ENCODE peak calls at places on chromosome 10, in four cellular contexts. R is breast epithelium, V is HCT116, I is stomach. L is an unnamed sample.

GRCh38 chr10:55668326-55668922 is 692.6 kb downstream of the ZWINT start:
- DNase-seq in R (no peak), V (no peak), I (no peak), L (no peak)

GRCh38 chr10:95363303-95363912 is 72.6 kb upstream of the PDLIM1 start:
- DNase-seq in R (no peak), V (peak), I (peak), L (peak)

GRCh38 chr10:47053399-47053798 is 142.2 kb downstream of the PTPN20 start:
- DNase-seq in R (no peak), V (no peak), I (peak), L (no peak)

GRCh38 chr10:84176836-84177474 is 3.4 kb downstream of the GPR15LG start:
- DNase-seq in R (no peak), V (no peak), I (no peak), L (no peak)

GRCh38 chr10:29590598-29591415 is 44.0 kb downstream of the SVIL start:
- DNase-seq in R (no peak), V (peak), I (no peak), L (no peak)

GRCh38 chr10:33566426-33566825 is 232.0 kb upstream of the NRP1 start:
- DNase-seq in R (no peak), V (no peak), I (no peak), L (no peak)

GRCh38 chr10:93566435-93567276 is at the start of gene FFAR4:
- DNase-seq in R (peak), V (no peak), I (peak), L (peak)

GRCh38 chr10:24556746-24557742 is 166.6 kb downstream of the ARHGAP21 start:
- DNase-seq in R (no peak), V (peak), I (no peak), L (peak)

GRCh38 chr10:29117781-29118180 is 171.1 kb upstream of the LYZL1 start:
- DNase-seq in R (no peak), V (no peak), I (no peak), L (no peak)

GRCh38 chr10:22599048-22599561 is 115.3 kb downstream of the PIP4K2A start:
- DNase-seq in R (no peak), V (no peak), I (no peak), L (no peak)

GRCh38 chr10:73863039-73863817 is 11.1 kb downstream of the CAMK2G start:
- DNase-seq in R (no peak), V (no peak), I (no peak), L (no peak)

GRCh38 chr10:79112898-79113431 is 44.2 kb downstream of the ZMIZ1 start:
- DNase-seq in R (peak), V (no peak), I (no peak), L (no peak)

GRCh38 chr10:73339436-73339835 is 19.2 kb downstream of the CFAP70 start:
- DNase-seq in R (no peak), V (no peak), I (no peak), L (no peak)

GRCh38 chr10:3786295-3786981 is 1.4 kb upstream of the KLF6 start:
- DNase-seq in R (peak), V (peak), I (no peak), L (peak)

GRCh38 chr10:3785251-3785848 is 341 bp upstream of the KLF6 start:
- DNase-seq in R (peak), V (peak), I (peak), L (peak)

GRCh38 chr10:3784510-3785250 is at the start of gene KLF6:
- DNase-seq in R (no peak), V (no peak), I (peak), L (peak)

GRCh38 chr10:3787001-3787400 is 2.0 kb upstream of the KLF6 start:
- DNase-seq in R (no peak), V (no peak), I (no peak), L (no peak)

GRCh38 chr10:3785849-3786290 is 861 bp upstream of the KLF6 start:
- DNase-seq in R (no peak), V (no peak), I (no peak), L (peak)
- TF ChIP-seq POLR2AphosphoS5 in R (peak), V (no peak), I (peak), L (no peak)

GRCh38 chr10:2895616-2896196 is 171.6 kb upstream of the PFKP start:
- DNase-seq in R (no peak), V (no peak), I (no peak), L (no peak)

GRCh38 chr10:2891770-2892124 is 175.6 kb upstream of the PFKP start:
- DNase-seq in R (no peak), V (no peak), I (no peak), L (no peak)

GRCh38 chr10:2893446-2893845 is 173.9 kb upstream of the PFKP start:
- DNase-seq in R (no peak), V (no peak), I (no peak), L (no peak)

GRCh38 chr10:2891073-2891769 is 176.1 kb upstream of the PFKP start:
- DNase-seq in R (no peak), V (no peak), I (no peak), L (no peak)

DNA sequence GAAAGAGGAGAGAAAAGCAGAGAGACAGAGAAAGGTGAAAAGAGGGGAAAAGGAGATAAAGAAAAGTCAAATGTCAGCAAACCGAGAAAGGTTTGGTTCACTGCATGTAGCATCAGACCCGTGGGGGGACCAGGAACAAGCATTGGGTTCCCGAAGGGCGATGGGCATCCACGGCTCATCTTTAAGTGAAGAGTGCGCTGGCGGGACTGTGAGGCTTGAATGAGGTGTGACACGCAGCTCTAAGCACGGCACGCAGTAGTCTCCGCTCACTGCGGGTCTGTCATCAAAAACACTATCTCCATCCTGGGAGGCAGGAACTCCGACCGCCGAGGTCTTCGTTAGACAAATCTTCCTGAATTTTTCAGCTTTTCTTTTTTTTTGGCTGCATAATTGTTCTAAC is 173.4 kb upstream of the PFKP start:
- DNase-seq in R (no peak), V (no peak), I (no peak), L (no peak)
- TF ChIP-seq POLR2AphosphoS5 in R (no peak), V (no peak), I (no peak), L (no peak)

DNA sequence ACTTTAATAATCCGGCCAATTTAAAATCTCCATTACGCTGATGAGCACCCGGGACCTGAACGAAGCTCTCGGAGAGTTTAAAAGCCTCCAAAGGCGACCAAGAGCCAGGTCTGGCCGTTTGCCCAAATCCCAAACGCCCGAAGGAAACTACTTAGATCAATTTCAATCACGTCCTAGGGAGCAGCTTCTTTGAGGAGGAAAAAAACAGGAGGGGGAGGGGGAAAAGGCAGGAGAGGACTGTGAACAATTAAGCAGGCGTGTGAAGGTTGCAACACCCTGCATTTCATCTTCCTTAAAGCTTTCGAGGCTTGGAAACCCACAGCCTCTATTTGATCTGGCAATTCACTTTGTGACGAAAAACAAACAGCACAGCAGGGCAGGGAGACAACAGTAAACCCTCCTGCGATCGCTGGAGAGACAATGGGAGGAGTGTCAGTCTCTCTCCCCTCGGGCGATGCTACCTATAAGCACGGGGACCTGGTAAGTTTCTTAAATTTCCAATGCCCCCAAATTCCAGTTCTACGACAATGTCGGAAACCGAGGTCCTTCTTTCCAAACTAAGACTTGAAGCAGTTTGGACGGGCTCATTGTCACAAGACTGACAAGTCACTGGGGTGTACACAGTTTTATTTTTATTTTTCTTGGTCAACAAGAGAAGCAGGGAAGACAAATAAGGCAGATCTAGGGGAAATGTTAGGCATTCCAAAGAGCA is 1.1 kb downstream of the KLF6 start:
- DNase-seq in R (peak), V (no peak), I (peak), L (peak)
- TF ChIP-seq POLR2AphosphoS5 in R (peak), V (peak), I (peak), L (peak)

GRCh38 chr10:77981281-77981680 is 48.0 kb downstream of the POLR3A start:
- DNase-seq in R (no peak), V (no peak), I (no peak), L (no peak)

GRCh38 chr10:77987671-77988070 is 41.6 kb downstream of the POLR3A start:
- DNase-seq in R (no peak), V (no peak), I (no peak), L (no peak)

GRCh38 chr10:77979221-77979620 is 50.1 kb downstream of the POLR3A start:
- DNase-seq in R (no peak), V (no peak), I (no peak), L (no peak)

GRCh38 chr10:77984986-77985385 is 44.3 kb downstream of the POLR3A start:
- DNase-seq in R (no peak), V (no peak), I (no peak), L (no peak)

DNA sequence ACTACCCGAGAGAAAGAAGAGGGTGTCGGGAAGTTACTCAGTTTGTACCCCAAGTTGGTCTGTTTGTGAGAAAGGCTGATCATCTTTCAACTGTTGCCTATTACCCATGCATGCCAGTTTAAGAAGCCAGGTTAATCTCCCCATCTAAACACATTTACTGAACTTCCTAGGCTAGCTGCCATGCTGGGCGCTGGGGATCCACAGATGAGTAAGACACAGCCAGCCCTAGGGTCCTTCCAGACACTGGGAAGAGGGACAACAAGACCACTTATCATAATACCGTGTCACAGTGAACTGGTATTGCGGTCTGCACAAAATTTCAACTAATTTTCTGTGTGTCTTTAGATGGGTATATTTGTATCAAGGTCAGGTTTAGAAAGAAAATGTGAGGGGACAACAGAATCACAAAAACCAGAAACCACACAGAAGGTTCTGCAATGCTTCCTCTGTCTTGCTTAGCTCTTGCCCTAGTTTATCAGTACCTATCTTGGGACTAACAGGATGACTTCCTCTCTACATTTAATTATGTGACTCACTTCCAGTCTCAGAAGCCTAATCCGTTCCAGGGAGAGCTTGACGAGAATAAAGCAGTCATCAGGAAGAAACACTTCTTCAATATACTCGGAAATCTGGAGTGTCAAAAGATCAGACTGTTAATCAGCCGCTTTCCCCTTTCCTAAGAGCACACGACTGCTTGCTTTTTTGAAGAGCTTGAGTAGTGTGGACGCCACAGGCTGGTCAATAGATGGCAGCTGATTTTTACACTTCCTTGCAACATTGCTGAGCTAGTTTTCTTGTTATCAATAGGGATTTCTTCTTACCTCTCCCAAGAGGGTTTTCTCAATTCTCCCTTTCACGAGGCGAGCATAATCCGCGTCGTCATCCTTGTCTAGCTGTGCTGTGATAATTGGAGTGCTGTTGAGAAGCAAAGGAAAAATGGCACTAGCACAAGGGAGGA is 45.7 kb downstream of the POLR3A start:
- DNase-seq in R (no peak), V (no peak), I (no peak), L (no peak)
- TF ChIP-seq POLR2AphosphoS5 in R (no peak), V (no peak), I (no peak), L (no peak)

GRCh38 chr10:63700209-63700934 is 179.2 kb downstream of the REEP3 start:
- DNase-seq in R (no peak), V (peak), I (no peak), L (no peak)
- TF ChIP-seq POLR2AphosphoS5 in R (no peak), V (peak), I (no peak), L (peak)

DNA sequence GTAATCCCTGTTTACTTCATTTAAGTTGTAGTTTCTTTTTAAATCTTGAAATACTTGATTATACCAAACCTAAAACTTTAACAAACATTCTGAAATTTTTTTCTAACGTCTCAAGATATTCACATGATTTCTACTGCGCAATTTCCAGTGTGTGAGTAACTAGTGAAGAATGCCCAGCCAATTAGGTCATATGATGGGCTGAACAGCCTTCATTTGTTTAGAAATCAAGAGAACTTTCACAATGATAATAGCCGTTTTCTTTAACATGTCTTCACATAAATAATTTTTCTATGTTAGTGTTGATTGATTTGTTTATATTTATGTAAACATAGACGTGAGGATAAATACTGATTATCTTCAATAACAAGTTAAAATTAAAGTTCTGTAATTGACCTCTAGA is 21.8 kb downstream of the STAM start:
- DNase-seq in R (no peak), V (no peak), I (no peak), L (no peak)
- TF ChIP-seq POLR2AphosphoS5 in R (no peak), V (no peak), I (no peak), L (peak)

DNA sequence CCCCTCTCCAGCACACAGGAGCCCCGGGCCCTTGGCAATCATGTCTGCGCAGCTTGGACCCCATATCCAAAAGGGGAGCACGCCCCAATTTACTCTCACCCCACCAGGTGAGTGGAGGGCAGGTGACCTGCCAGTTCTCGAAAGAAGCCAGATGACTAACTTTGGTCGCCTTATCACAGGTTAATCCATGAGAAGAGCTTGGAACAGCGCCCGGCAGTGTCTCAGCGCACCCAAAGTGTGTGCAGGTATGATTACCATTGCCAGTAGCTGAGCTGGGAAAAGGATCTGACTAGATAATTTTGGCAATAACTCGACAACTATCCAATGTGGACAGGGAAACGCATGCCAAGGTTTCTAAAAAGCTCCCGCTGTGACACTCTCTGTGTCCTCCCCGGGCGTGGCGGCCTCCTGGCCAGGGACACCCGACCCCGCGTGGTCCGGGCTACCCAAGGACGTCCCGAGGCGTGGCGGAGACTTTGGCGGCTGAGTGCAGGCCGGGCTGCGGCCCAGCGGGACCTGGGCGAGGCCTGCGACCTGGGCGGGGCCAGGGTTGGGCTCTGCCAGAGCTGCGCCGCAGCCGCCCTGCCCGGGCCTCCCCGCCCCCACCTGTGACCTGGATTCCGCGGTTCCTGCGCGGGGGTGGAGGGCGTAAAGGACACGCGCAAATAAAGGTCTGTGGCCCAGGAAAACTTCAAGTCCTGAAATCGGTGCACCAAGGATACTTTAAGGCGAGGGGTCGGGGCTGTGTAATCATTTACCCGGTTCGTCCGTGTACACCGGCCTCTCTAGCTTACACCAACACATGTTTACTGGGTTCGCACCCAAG is 13.7 kb upstream of the WAPL start:
- DNase-seq in R (peak), V (peak), I (peak), L (peak)
- TF ChIP-seq POLR2AphosphoS5 in R (no peak), V (peak), I (peak), L (no peak)

GRCh38 chr10:77961668-77962067 is 35.1 kb upstream of the DLG5 start:
- DNase-seq in R (no peak), V (no peak), I (no peak), L (no peak)

GRCh38 chr10:77962350-77963146 is 36.0 kb upstream of the DLG5 start:
- DNase-seq in R (no peak), V (no peak), I (no peak), L (no peak)

GRCh38 chr10:77959887-77960286 is 33.3 kb upstream of the DLG5 start:
- DNase-seq in R (no peak), V (no peak), I (no peak), L (no peak)

GRCh38 chr10:77960829-77961329 is 34.3 kb upstream of the DLG5 start:
- DNase-seq in R (no peak), V (no peak), I (no peak), L (no peak)

DNA sequence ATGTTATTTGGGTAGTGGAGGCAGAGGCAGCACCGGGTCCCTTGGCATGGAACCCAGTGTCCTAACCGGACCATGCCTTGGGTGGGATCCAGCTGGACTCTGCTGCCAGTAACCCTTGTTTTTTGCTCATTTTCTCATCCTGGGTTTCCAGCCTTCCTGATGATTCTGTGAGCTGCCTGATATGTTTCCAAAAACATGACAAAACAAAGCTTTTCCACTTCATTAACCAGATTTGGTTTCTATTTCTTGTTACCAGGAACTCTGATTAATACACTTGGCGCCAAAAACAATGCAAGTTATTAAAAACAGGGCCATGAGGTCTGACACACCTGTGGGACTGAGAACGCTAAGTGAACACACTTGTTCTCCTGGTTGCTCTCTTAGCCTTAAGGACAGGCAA is 32.8 kb upstream of the DLG5 start:
- DNase-seq in R (no peak), V (no peak), I (no peak), L (no peak)
- TF ChIP-seq POLR2AphosphoS5 in R (no peak), V (no peak), I (no peak), L (no peak)

DNA sequence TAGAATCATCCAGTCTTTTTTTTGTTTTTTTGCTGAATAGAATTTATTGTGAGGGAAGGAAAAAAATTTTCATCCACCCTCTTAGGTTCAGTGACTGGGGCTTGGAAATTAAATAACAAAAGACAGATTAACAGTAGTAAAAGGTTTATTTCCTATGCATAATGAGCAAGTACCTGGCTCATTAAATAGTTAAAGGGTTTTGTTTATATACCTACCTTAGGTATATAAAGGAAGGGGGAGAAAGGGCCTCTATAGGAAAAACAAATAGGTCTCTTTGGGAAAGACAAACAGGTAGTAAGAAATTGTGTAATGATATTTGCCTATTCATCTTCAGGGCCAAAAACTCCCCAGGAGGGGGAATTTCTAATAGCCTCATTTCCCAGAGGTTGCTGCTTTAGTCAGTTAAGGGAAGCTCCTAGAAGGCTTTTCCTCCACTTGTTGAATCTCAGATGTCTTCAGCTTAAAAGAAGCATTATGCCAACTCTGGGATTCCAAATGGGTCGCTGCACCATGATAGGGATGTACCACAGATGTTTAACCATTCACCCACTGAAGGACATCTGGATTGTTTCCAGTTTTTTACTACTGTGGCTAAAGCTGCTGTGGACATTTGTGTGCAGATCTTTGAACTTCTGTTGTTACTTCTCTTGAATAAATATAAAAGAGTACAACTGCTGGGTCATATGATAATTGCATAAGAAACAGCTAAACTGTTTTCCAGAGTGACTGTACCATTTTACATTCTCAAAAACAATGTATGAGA is 11.3 kb downstream of the ACADSB start:
- DNase-seq in R (no peak), V (no peak), I (no peak), L (no peak)
- TF ChIP-seq POLR2AphosphoS5 in R (no peak), V (no peak), I (no peak), L (no peak)

L was measured in transverse colon.